ENCODE peak calls at places on chromosome 11, in five cellular contexts. S, Z, B, L and N are unnamed samples.

GRCh38 chr11:66878554-66878953 is 21.7 kb downstream of the LRFN4 start:
- DNase-seq in L (no peak), B (no peak), Z (no peak), S (peak), N (no peak)

GRCh38 chr11:77442394-77443053 is 31.4 kb downstream of the PAK1 start:
- DNase-seq in L (no peak), Z (no peak), B (no peak), S (no peak), N (no peak)

GRCh38 chr11:123216249-123216648 is 21.2 kb upstream of the CLMP start:
- DNase-seq in Z (no peak), S (no peak), B (no peak), L (no peak), N (no peak)

GRCh38 chr11:126655807-126656128 is 300.3 kb downstream of the ST3GAL4 start:
- DNase-seq in L (peak), S (no peak), Z (no peak), B (no peak), N (no peak)

GRCh38 chr11:64360403-64360980 is 1.5 kb downstream of the RPS6KA4 start:
- DNase-seq in Z (no peak), L (no peak), S (no peak), B (no peak), N (no peak)

GRCh38 chr11:88454881-88455280 is 117.3 kb upstream of the CTSC start:
- DNase-seq in L (peak), S (no peak), Z (no peak), B (no peak), N (no peak)

GRCh38 chr11:111047376-111047775 is 198.1 kb upstream of the POU2AF2 start:
- DNase-seq in B (no peak), L (no peak), Z (no peak), S (no peak), N (no peak)

GRCh38 chr11:79092791-79093313 is 348.0 kb downstream of the TENM4 start:
- DNase-seq in Z (no peak), B (peak), L (peak), S (peak), N (no peak)

GRCh38 chr11:68432874-68433273 is 27.7 kb upstream of the PPP6R3 start:
- DNase-seq in S (no peak), Z (no peak), L (no peak), B (peak), N (no peak)

GRCh38 chr11:117441146-117441975 is 113.7 kb downstream of the CEP164 start:
- DNase-seq in S (no peak), Z (no peak), L (no peak), B (no peak), N (no peak)

GRCh38 chr11:47256374-47256773 is 1.4 kb upstream of the NR1H3 start:
- DNase-seq in S (no peak), B (no peak), L (no peak), Z (no peak), N (no peak)

GRCh38 chr11:19345519-19345847 is 104.7 kb upstream of the E2F8 start:
- DNase-seq in B (no peak), S (peak), Z (no peak), L (no peak), N (no peak)

GRCh38 chr11:61691378-61692156 is 11.4 kb downstream of the DAGLA start:
- DNase-seq in L (no peak), B (no peak), S (no peak), Z (no peak), N (no peak)